ENCODE peak calls at places on chromosomes 1 and 21, in five cellular contexts. K, Y, G, C and D are unnamed samples.

GRCh38 chr1:219027161-219027673 is 146.5 kb upstream of the LYPLAL1 start:
- DNase-seq in K (no peak), Y (no peak), G (no peak), C (no peak), D (no peak)

GRCh38 chr1:158185770-158186705 is 5.3 kb downstream of the CD1D start:
- DNase-seq in K (no peak), Y (no peak), G (no peak), C (no peak), D (no peak)

GRCh38 chr1:198374288-198374687 is 166.2 kb downstream of the ATP6V1G3 start:
- DNase-seq in K (no peak), Y (no peak), G (no peak), C (no peak), D (no peak)

GRCh38 chr1:199742547-199742946 is 285.0 kb upstream of the NR5A2 start:
- DNase-seq in K (no peak), Y (no peak), G (no peak), C (peak; percentile 98), D (no peak)

GRCh38 chr1:110673805-110674336 is 869 bp downstream of the KCNA3 start:
- DNase-seq in K (peak; percentile 15), Y (no peak), G (no peak), C (no peak), D (no peak)

GRCh38 chr1:226838456-226838855 is 32.0 kb upstream of the PSEN2 start:
- DNase-seq in K (no peak), Y (no peak), G (no peak), C (no peak), D (no peak)

GRCh38 chr1:168106274-168106673 is 30.5 kb downstream of the GPR161 start:
- DNase-seq in K (no peak), Y (no peak), G (no peak), C (no peak), D (no peak)

GRCh38 chr1:31427322-31427721 is 14.3 kb downstream of the SERINC2 start:
- DNase-seq in K (no peak), Y (no peak), G (no peak), C (no peak), D (no peak)

GRCh38 chr1:83763281-83764095 is 235.4 kb downstream of the TTLL7 start:
- DNase-seq in K (no peak), Y (no peak), G (no peak), C (no peak), D (no peak)

GRCh38 chr1:156659994-156660751 is 17.0 kb downstream of the NES start:
- DNase-seq in K (peak; percentile 85), Y (peak; percentile 97), G (peak; percentile 98), C (peak; percentile 98), D (peak; percentile 99)

GRCh38 chr1:156661932-156662587 is 15.1 kb downstream of the NES start:
- DNase-seq in K (no peak), Y (no peak), G (no peak), C (peak; percentile 60), D (no peak)

GRCh38 chr1:156659672-156659993 is 17.6 kb downstream of the NES start:
- DNase-seq in K (no peak), Y (no peak), G (no peak), C (no peak), D (no peak)

GRCh38 chr1:156658945-156659574 is 17.1 kb downstream of the BCAN start:
- DNase-seq in K (no peak), Y (no peak), G (no peak), C (no peak), D (no peak)

DNA sequence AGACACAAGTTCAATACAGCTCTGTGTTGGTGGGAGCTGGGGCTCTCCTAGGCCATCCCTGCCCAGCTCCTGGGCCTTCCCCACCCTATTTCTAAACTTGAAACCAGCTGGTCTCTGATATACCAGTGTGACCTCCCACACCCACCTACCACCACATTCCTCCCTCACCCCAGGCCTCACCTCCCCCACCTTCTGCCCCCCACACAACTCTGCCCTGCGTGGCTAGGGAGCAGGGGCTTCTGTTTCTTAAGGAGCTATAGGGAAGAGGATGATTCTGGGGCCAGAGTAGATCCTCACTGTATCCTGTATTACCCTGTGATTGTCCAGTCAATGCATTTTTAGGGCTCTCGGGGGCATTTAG is 16.5 kb downstream of the NES start:
- DNase-seq in K (no peak), Y (no peak), G (no peak), C (no peak), D (no peak)
- H3K4me1 ChIP-seq in K (peaks cover 58% of the 10 kb centered on the region), Y (peaks cover 67% of the 10 kb centered on the region), G (no peaks in the 10 kb centered on the region), C (peaks cover 54% of the 10 kb centered on the region), D (peaks cover 73% of the 10 kb centered on the region)

GRCh38 chr1:243917177-243917862 is 67.3 kb upstream of the AKT3 start:
- DNase-seq in K (no peak), Y (peak; percentile 9), G (peak; percentile 66), C (peak; percentile 93), D (peak; percentile 23)
- H3K4me3 ChIP-seq in K (peak overlapping the region; percentile 45), Y (peak overlapping the region; percentile 67), G (peak overlapping the region; percentile 49), C (peak overlapping the region; percentile 51), D (peak overlapping the region; percentile 58)

DNA sequence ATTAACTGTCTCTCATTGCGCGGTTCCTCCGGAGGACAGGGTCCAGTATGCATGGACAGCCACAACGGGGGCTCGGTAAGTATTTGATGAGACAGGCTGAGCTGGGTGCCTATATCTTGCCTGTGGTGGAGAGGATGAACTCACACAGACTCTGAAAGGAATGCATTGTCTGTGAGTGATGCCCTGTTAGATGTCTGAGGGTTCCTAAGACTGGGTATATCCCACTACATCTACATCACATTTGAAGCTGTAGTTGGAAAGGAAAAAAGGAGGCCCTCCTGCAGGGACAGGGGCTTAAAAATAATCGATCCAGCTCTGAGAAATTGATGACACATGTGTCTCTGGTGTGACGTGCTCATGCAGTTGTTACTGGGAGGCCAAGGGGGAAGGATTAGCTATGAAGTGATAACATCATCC is 1.9 kb downstream of the ADARB1 start:
- DNase-seq in K (no peak), Y (no peak), G (no peak), C (peak; percentile 68), D (no peak)
- H3K27ac ChIP-seq in K (no peak overlapping the region), Y (no peak overlapping the region), G (no peak overlapping the region), C (peak overlapping the region; percentile 88), D (no peak overlapping the region)

DNA sequence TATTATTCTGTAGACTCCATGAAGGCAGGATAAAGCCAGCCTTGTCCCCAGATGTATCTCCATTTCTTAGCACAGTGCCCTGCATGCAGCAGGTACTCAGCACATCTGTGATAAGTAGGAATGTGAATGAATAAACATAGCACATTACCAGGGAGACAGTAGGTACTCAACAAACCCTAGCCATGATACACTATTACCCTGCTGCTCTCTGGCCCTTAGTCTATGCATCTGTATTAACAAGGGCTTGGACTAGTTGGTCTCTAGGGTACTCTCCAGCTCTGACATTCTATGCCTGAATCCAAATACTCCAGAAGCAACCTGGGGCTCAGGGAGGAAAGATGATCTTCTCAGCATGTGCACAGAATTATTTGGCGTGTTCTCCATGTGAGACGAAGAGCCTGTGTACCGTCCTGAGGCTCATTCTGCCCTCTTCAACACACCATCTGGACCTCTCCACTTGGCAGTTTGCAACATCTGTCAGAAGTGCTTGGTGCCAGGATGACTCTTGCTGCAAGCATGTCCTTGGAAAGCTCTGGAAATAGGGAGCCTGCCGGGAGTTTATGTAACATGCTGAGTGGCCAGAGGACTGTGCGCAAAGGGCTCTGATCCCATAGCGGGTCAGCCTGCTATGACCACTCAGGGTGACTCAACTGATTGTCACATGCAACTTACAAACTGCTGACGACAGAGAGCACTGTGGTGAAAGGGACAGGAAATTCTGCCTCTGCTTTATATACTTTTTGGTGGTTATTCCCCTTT is 228.2 kb upstream of the USP24 start:
- DNase-seq in K (no peak), Y (peak; percentile 77), G (peak; percentile 70), C (peak; percentile 100), D (peak; percentile 87)
- H3K4me1 ChIP-seq in K (no peaks in the 10 kb centered on the region), Y (no peaks in the 10 kb centered on the region), G (no peaks in the 10 kb centered on the region), C (peaks cover 22% of the 10 kb centered on the region), D (peaks cover 6% of the 10 kb centered on the region)

DNA sequence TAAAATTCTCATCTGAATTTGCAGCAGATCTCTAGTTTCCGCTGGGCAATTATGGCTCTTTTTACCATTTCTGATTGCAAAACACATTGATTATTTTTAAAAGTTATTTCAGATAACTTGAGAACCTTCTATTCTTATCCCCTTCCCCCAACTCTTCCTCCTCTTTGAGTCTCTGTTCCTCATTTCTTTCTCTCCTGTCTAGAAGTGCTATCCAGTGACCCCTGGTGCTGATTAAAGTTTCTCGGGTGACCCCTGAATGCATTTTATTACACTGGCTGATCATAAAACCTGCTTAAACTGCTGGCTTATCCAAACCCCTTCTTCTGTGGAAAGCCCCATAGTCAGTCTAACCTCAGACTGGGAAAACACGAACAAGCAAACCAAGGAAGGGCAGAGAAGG is 61.2 kb downstream of the GORAB start:
- DNase-seq in K (no peak), Y (no peak), G (no peak), C (no peak), D (no peak)
- H3K4me3 ChIP-seq in K (no peak overlapping the region), Y (no peak overlapping the region), G (peak overlapping the region; percentile 19), C (no peak overlapping the region), D (peak overlapping the region; percentile 24)

GRCh38 chr21:45545691-45546531 is 3.7 kb upstream of the SLC19A1 start:
- DNase-seq in K (no peak), Y (peak; percentile 2), G (peak; percentile 32), C (no peak), D (no peak)
- H3K27ac ChIP-seq in K (no peak overlapping the region), Y (no peak overlapping the region), G (no peak overlapping the region), C (no peak overlapping the region), D (no peak overlapping the region)

GRCh38 chr1:207194197-207194596 is 90.2 kb downstream of the C4BPA start:
- DNase-seq in K (no peak), Y (no peak), G (no peak), C (no peak), D (no peak)

GRCh38 chr1:207191061-207191460 is 87.0 kb downstream of the C4BPA start:
- DNase-seq in K (no peak), Y (no peak), G (no peak), C (no peak), D (no peak)

GRCh38 chr1:207186503-207186902 is 82.5 kb downstream of the C4BPA start:
- DNase-seq in K (no peak), Y (no peak), G (no peak), C (no peak), D (no peak)

GRCh38 chr1:207188901-207189300 is 84.9 kb downstream of the C4BPA start:
- DNase-seq in K (no peak), Y (no peak), G (no peak), C (no peak), D (no peak)
- H3K4me1 ChIP-seq in K (peaks cover 8% of the 10 kb centered on the region), Y (no peaks in the 10 kb centered on the region), G (no peaks in the 10 kb centered on the region), C (no peaks in the 10 kb centered on the region), D (no peaks in the 10 kb centered on the region)

DNA sequence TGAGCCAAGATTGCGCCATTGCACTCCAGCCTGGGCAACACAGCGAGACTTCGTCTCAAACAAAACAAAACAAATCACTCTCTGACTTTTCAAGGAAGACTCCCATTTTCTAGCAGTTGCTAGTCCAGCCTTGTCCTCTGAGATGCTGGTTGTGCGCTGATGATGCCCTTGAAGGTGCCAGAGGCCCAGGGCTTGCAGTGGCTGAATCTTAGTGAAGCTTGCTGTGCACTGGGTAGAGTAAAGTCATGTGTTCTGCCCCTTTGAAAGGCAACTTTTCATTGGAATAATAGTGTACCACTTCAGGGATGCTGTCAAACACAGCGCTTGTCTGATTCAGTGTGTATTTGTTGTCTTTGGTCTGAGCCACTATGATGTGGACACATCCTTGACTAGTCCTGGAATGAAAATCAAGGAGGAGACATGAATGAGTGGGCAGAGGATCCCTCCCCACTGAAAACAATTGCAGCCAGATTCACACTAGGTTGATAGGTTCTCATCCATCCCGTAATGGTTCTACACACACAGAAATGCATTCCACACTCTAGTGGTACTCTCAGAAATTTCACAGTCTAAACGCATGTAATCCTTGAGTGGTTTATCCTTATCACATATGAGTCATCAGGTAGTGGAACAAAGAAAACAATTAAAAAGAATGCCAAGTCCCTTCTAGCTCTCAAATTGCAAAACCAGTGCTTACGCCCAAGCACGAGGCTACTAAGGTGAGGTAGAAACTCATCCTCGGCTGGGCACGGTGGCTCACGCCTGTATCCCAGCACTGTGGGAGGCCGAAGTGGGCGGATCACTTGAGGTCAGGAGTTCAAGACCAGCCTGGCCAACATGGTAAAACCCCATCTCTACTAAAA is 17.8 kb upstream of the TDRD10 start:
- DNase-seq in K (no peak), Y (no peak), G (no peak), C (peak; percentile 86), D (no peak)
- H3K4me3 ChIP-seq in K (no peak overlapping the region), Y (no peak overlapping the region), G (no peak overlapping the region), C (no peak overlapping the region), D (no peak overlapping the region)